ENCODE peak calls at places on chromosomes 4 and X, in nine cellular contexts. J is endodermal cell, C is foreskin keratinocyte, A is HTR-8/SVneo, Y is T-helper 2 cell, I is cardiac fibroblast, F is AG10803, S is LNCaP clone FGC, X is T-helper 1 cell. W is an unnamed sample.

GRCh38 chr4:95129708-95130343 is 372.1 kb downstream of the BMPR1B start:
- DNase-seq in I (peak; percentile 99), A (peak; percentile 41), S (no peak), X (no peak), Y (peak; percentile 7), F (peak; percentile 99), C (peak; percentile 99), J (no peak), W (no peak)

GRCh38 chr4:186724048-186724860 is 598 bp upstream of the FAT1 start:
- DNase-seq in F (peak; percentile 64), J (peak; percentile 88), A (peak; percentile 23), C (no peak), I (peak; percentile 76), S (no peak), Y (peak; percentile 6), X (no peak), W (no peak)

GRCh38 chr4:15238720-15239119 is 189.1 kb upstream of the C1QTNF7 start:
- DNase-seq in F (peak; percentile 58), S (no peak), Y (peak; percentile 22), J (peak; percentile 80), C (no peak), X (no peak), A (peak; percentile 41), I (peak; percentile 67), W (no peak)

GRCh38 chrX:140477987-140478386 is 26.9 kb downstream of the SOX3 start:
- DNase-seq in I (no peak), Y (no peak), F (no peak), A (no peak), X (no peak), S (no peak), C (no peak), J (peak; percentile 65), W (no peak)

GRCh38 chrX:18353931-18354368 is 538 bp downstream of the SCML2 start:
- DNase-seq in X (no peak), I (no peak), A (no peak), Y (peak; percentile 19), C (no peak), F (peak; percentile 0), J (peak; percentile 73), S (no peak), W (peak; percentile 1)

GRCh38 chr4:102736636-102737549 is 23.9 kb downstream of the MANBA start:
- DNase-seq in X (no peak), I (no peak), Y (no peak), C (peak; percentile 14), A (no peak), J (peak; percentile 64), S (peak; percentile 77), F (peak; percentile 43), W (no peak)

GRCh38 chrX:43707812-43708548 is 51.9 kb downstream of the MAOA start:
- DNase-seq in X (no peak), Y (no peak), F (no peak), S (peak; percentile 99), C (no peak), J (no peak), A (no peak), I (peak; percentile 84), W (no peak)

GRCh38 chr4:1411436-1412375 is 5.5 kb upstream of the NKX1-1 start:
- DNase-seq in F (no peak), X (no peak), A (no peak), J (peak; percentile 51), I (no peak), C (no peak), Y (no peak), S (no peak), W (no peak)

GRCh38 chr4:185660340-185660739 is 125.0 kb upstream of the PDLIM3 start:
- DNase-seq in C (no peak), S (no peak), X (no peak), J (no peak), I (no peak), F (no peak), Y (no peak), A (no peak), W (no peak)

GRCh38 chrX:15815779-15816452 is 25.6 kb downstream of the ZRSR2 start:
- DNase-seq in I (peak; percentile 31), J (peak; percentile 80), F (peak; percentile 38), A (no peak), S (no peak), C (peak; percentile 3), X (no peak), Y (peak; percentile 75), W (no peak)

GRCh38 chr4:113440366-113440765 is 321.2 kb downstream of the CAMK2D start:
- DNase-seq in X (no peak), C (no peak), F (no peak), S (no peak), J (no peak), Y (no peak), A (no peak), I (peak; percentile 61), W (no peak)

GRCh38 chr4:2263701-2264321 is 1.9 kb upstream of the MXD4 start:
- DNase-seq in J (no peak), S (no peak), I (no peak), A (no peak), F (no peak), C (no peak), Y (no peak), X (no peak), W (no peak)

GRCh38 chr4:173735055-173735454 is 205.0 kb upstream of the HAND2 start:
- DNase-seq in C (peak; percentile 28), J (no peak), Y (no peak), A (no peak), I (peak; percentile 32), F (peak; percentile 40), X (no peak), S (no peak), W (no peak)

GRCh38 chr4:8315343-8316250 is 46.0 kb downstream of the HTRA3 start:
- DNase-seq in C (peak; percentile 81), I (peak; percentile 83), F (peak; percentile 79), A (peak; percentile 88), S (no peak), X (no peak), Y (no peak), J (peak; percentile 87), W (no peak)

GRCh38 chr4:48038666-48039065 is 22.1 kb downstream of the NIPAL1 start:
- DNase-seq in X (no peak), S (no peak), J (no peak), F (no peak), Y (no peak), A (no peak), C (no peak), I (no peak), W (no peak)

GRCh38 chr4:3461515-3462291 is 1.4 kb upstream of the DOK7 start:
- DNase-seq in J (no peak), I (peak; percentile 35), X (no peak), F (no peak), A (no peak), Y (no peak), S (peak; percentile 80), C (peak; percentile 57), W (no peak)

W was measured in effector memory CD8-positive, alpha-beta T cell.